ENCODE peak calls at places on chromosomes 4 and X, in four cellular contexts. I is H7; A is NCI-H1092 treated with DMSO at 0.1 percent for 48 hours; U is effector CD4-positive, alpha-beta T cell. B is an unnamed sample.

GRCh38 chr4:107519057-107519456 is 201.0 kb downstream of the PAPSS1 start:
- DNase-seq in I (peak), A (no peak), U (no peak), B (peak)

GRCh38 chr4:84497220-84497834 is 1.8 kb downstream of the NKX6-1 start:
- DNase-seq in I (peak), A (no peak), U (no peak), B (no peak)

GRCh38 chrX:39777623-39778025 is 320.1 kb downstream of the BCOR start:
- DNase-seq in I (no peak), A (no peak), U (no peak), B (no peak)

GRCh38 chr4:26476545-26476944 is 13.7 kb downstream of the CCKAR start:
- DNase-seq in I (no peak), A (no peak), U (no peak), B (no peak)

GRCh38 chr4:130747842-130748241 is 1651.9 kb downstream of the C4orf33 start:
- DNase-seq in I (peak), A (peak), U (no peak), B (no peak)

GRCh38 chr4:183873389-183874185 is 31.5 kb upstream of the STOX2 start:
- DNase-seq in I (no peak), A (no peak), U (no peak), B (no peak)

GRCh38 chr4:184684491-184685189 is 35.1 kb downstream of the PRIMPOL start:
- DNase-seq in I (no peak), A (no peak), U (no peak), B (no peak)

GRCh38 chr4:160009656-160010493 is 907.0 kb downstream of the RAPGEF2 start:
- DNase-seq in I (no peak), A (no peak), U (no peak), B (no peak)

GRCh38 chrX:150546711-150547153 is 21.7 kb upstream of the MTM1 start:
- DNase-seq in I (no peak), A (no peak), U (peak), B (no peak)

GRCh38 chr4:123453006-123453685 is 56.6 kb downstream of the SPRY1 start:
- DNase-seq in I (no peak), A (no peak), U (no peak), B (no peak)

GRCh38 chr4:58360354-58361133 is 1250.4 kb upstream of the IGFBP7 start:
- DNase-seq in I (no peak), A (no peak), U (no peak), B (no peak)

GRCh38 chrX:57453901-57454300 is 137.9 kb upstream of the ZXDB start:
- DNase-seq in I (peak), A (peak), U (no peak), B (peak)

GRCh38 chr4:119540249-119540648 is 88.4 kb downstream of the PDE5A start:
- DNase-seq in I (no peak), A (no peak), U (no peak), B (no peak)

GRCh38 chrX:49262603-49263002 is 1.9 kb downstream of the FOXP3 start:
- DNase-seq in I (no peak), A (no peak), U (no peak), B (no peak)

GRCh38 chr4:44446801-44447562 is 1.6 kb downstream of the KCTD8 start:
- DNase-seq in I (peak), A (peak), U (no peak), B (peak)

GRCh38 chr4:91285485-91285884 is 1018.3 kb upstream of the GRID2 start:
- DNase-seq in I (no peak), A (no peak), U (no peak), B (no peak)

B was measured in endodermal cell.